ENCODE peak calls at places on chromosomes 6 and 20, in nine cellular contexts. E, M, O, C, T, I, B, Q and R are unnamed samples.

GRCh38 chr6:15287670-15288069 is 41.8 kb downstream of the JARID2 start:
- DNase-seq in E (no peak), M (no peak), O (no peak), C (no peak), T (no peak), I (no peak), B (no peak), Q (no peak), R (no peak)

GRCh38 chr6:40874495-40874894 is 164.5 kb downstream of the UNC5CL start:
- DNase-seq in E (no peak), M (no peak), O (no peak), C (peak; percentile 16), T (no peak), I (no peak), B (no peak), Q (no peak), R (no peak)

GRCh38 chr6:161223646-161224045 is 50.2 kb downstream of the AGPAT4 start:
- DNase-seq in E (no peak), M (no peak), O (no peak), C (no peak), T (no peak), I (no peak), B (no peak), Q (no peak), R (no peak)

GRCh38 chr20:20207291-20207690 is 155.0 kb downstream of the CFAP61 start:
- DNase-seq in E (no peak), M (no peak), O (no peak), C (no peak), T (no peak), I (no peak), B (no peak), Q (no peak), R (no peak)

GRCh38 chr6:170265655-170266054 is 25.2 kb downstream of the DLL1 start:
- DNase-seq in E (no peak), M (no peak), O (peak; percentile 96), C (peak; percentile 75), T (no peak), I (peak; percentile 47), B (no peak), Q (peak; percentile 24), R (no peak)

GRCh38 chr20:35972445-35972844 is 4.1 kb downstream of the CNBD2 start:
- DNase-seq in E (no peak), M (no peak), O (no peak), C (no peak), T (no peak), I (peak; percentile 33), B (no peak), Q (no peak), R (no peak)

GRCh38 chr20:17895641-17896246 is 72.8 kb downstream of the SNX5 start:
- DNase-seq in E (peak; percentile 80), M (no peak), O (no peak), C (no peak), T (no peak), I (no peak), B (peak; percentile 58), Q (peak; percentile 88), R (no peak)

GRCh38 chr6:1267057-1267732 is 44.7 kb upstream of the FOXQ1 start:
- DNase-seq in E (no peak), M (peak; percentile 39), O (peak; percentile 83), C (no peak), T (no peak), I (no peak), B (no peak), Q (no peak), R (peak; percentile 80)

GRCh38 chr6:95095855-95096254 is 481.5 kb upstream of the MANEA start:
- DNase-seq in E (no peak), M (no peak), O (no peak), C (no peak), T (no peak), I (no peak), B (no peak), Q (no peak), R (no peak)